ENCODE peak calls at places on chromosomes 5 and 9, in five cellular contexts. One of them, this sample, is unnamed.

GRCh38 chr9:4417578-4418325 is 72.5 kb upstream of the SLC1A1 start:
- DNase-seq in dorsolateral prefrontal cortex: no peak
- DNase-seq in GM23248: peak
- DNase-seq in colonic mucosa: no peak
- DNase-seq in keratinocyte: peak
- DNase-seq in this sample: no peak

GRCh38 chr9:33159760-33160127 is 7.4 kb downstream of the B4GALT1 start:
- DNase-seq in dorsolateral prefrontal cortex: no peak
- DNase-seq in GM23248: peak
- DNase-seq in colonic mucosa: peak
- DNase-seq in keratinocyte: no peak
- DNase-seq in this sample: peak

GRCh38 chr9:70101265-70101664 is 57.6 kb downstream of the MAMDC2 start:
- DNase-seq in dorsolateral prefrontal cortex: no peak
- DNase-seq in GM23248: peak
- DNase-seq in colonic mucosa: no peak
- DNase-seq in keratinocyte: no peak
- DNase-seq in this sample: no peak

GRCh38 chr9:21836437-21837161 is 34.2 kb downstream of the MTAP start:
- DNase-seq in dorsolateral prefrontal cortex: no peak
- DNase-seq in GM23248: peak
- DNase-seq in colonic mucosa: no peak
- DNase-seq in keratinocyte: peak
- DNase-seq in this sample: no peak

GRCh38 chr5:174935854-174936474 is 211.6 kb downstream of the MSX2 start:
- DNase-seq in dorsolateral prefrontal cortex: no peak
- DNase-seq in GM23248: peak
- DNase-seq in colonic mucosa: peak
- DNase-seq in keratinocyte: no peak
- DNase-seq in this sample: peak

GRCh38 chr5:118327389-118327788 is 661.0 kb downstream of the DTWD2 start:
- DNase-seq in dorsolateral prefrontal cortex: no peak
- DNase-seq in GM23248: no peak
- DNase-seq in colonic mucosa: no peak
- DNase-seq in keratinocyte: no peak
- DNase-seq in this sample: peak

GRCh38 chr5:74643160-74643562 is 2.6 kb upstream of the ENC1 start:
- DNase-seq in dorsolateral prefrontal cortex: no peak
- DNase-seq in GM23248: peak
- DNase-seq in colonic mucosa: no peak
- DNase-seq in keratinocyte: no peak
- DNase-seq in this sample: no peak

GRCh38 chr5:119302916-119303897 is 52.6 kb upstream of the TNFAIP8 start:
- DNase-seq in dorsolateral prefrontal cortex: no peak
- DNase-seq in GM23248: peak
- DNase-seq in colonic mucosa: no peak
- DNase-seq in keratinocyte: no peak
- DNase-seq in this sample: no peak

GRCh38 chr5:110019119-110019518 is 329.4 kb downstream of the MAN2A1 start:
- DNase-seq in dorsolateral prefrontal cortex: no peak
- DNase-seq in GM23248: no peak
- DNase-seq in colonic mucosa: no peak
- DNase-seq in keratinocyte: no peak
- DNase-seq in this sample: no peak

GRCh38 chr5:73290242-73290641 is 117.2 kb downstream of the TMEM174 start:
- DNase-seq in dorsolateral prefrontal cortex: no peak
- DNase-seq in GM23248: no peak
- DNase-seq in colonic mucosa: no peak
- DNase-seq in keratinocyte: no peak
- DNase-seq in this sample: no peak

GRCh38 chr5:18048449-18048848 is 414.2 kb downstream of the TAF11L14 start:
- DNase-seq in dorsolateral prefrontal cortex: no peak
- DNase-seq in GM23248: no peak
- DNase-seq in colonic mucosa: no peak
- DNase-seq in keratinocyte: no peak
- DNase-seq in this sample: no peak

GRCh38 chr9:129258124-129258822 is 80.2 kb upstream of the IER5L start:
- DNase-seq in dorsolateral prefrontal cortex: peak
- DNase-seq in GM23248: peak
- DNase-seq in colonic mucosa: peak
- DNase-seq in keratinocyte: peak
- DNase-seq in this sample: peak

GRCh38 chr9:115250646-115251045 is 132.7 kb upstream of the TNC start:
- DNase-seq in dorsolateral prefrontal cortex: no peak
- DNase-seq in GM23248: peak
- DNase-seq in colonic mucosa: no peak
- DNase-seq in keratinocyte: peak
- DNase-seq in this sample: peak

GRCh38 chr5:28249771-28250415 is 1211.5 kb upstream of the CDH9 start:
- DNase-seq in dorsolateral prefrontal cortex: no peak
- DNase-seq in GM23248: no peak
- DNase-seq in colonic mucosa: no peak
- DNase-seq in keratinocyte: no peak
- DNase-seq in this sample: no peak

GRCh38 chr5:96537386-96537785 is 104.3 kb upstream of the PCSK1 start:
- DNase-seq in dorsolateral prefrontal cortex: no peak
- DNase-seq in GM23248: peak
- DNase-seq in colonic mucosa: no peak
- DNase-seq in keratinocyte: no peak
- DNase-seq in this sample: no peak

GRCh38 chr9:105051897-105052296 is 123.9 kb upstream of the ABCA1 start:
- DNase-seq in dorsolateral prefrontal cortex: no peak
- DNase-seq in GM23248: no peak
- DNase-seq in colonic mucosa: no peak
- DNase-seq in keratinocyte: no peak
- DNase-seq in this sample: no peak

GRCh38 chr5:168404366-168404765 is 81.9 kb upstream of the RARS1 start:
- DNase-seq in dorsolateral prefrontal cortex: no peak
- DNase-seq in GM23248: peak
- DNase-seq in colonic mucosa: no peak
- DNase-seq in keratinocyte: no peak
- DNase-seq in this sample: no peak

GRCh38 chr9:89564257-89564878 is 40.4 kb upstream of the GADD45G start:
- DNase-seq in dorsolateral prefrontal cortex: no peak
- DNase-seq in GM23248: no peak
- DNase-seq in colonic mucosa: no peak
- DNase-seq in keratinocyte: no peak
- DNase-seq in this sample: no peak

GRCh38 chr9:120713257-120714087 is 798 bp downstream of the MEGF9 start:
- DNase-seq in dorsolateral prefrontal cortex: no peak
- DNase-seq in GM23248: peak
- DNase-seq in colonic mucosa: peak
- DNase-seq in keratinocyte: no peak
- DNase-seq in this sample: no peak

GRCh38 chr9:70747335-70747734 is 332.9 kb upstream of the KLF9 start:
- DNase-seq in dorsolateral prefrontal cortex: no peak
- DNase-seq in GM23248: no peak
- DNase-seq in colonic mucosa: no peak
- DNase-seq in keratinocyte: no peak
- DNase-seq in this sample: no peak

GRCh38 chr5:17365756-17366155 is 132.3 kb upstream of the TAF11L2 start:
- DNase-seq in dorsolateral prefrontal cortex: no peak
- DNase-seq in GM23248: no peak
- DNase-seq in colonic mucosa: no peak
- DNase-seq in keratinocyte: no peak
- DNase-seq in this sample: no peak

GRCh38 chr5:168327994-168328393 is 36.5 kb downstream of the WWC1 start:
- DNase-seq in dorsolateral prefrontal cortex: no peak
- DNase-seq in GM23248: peak
- DNase-seq in colonic mucosa: no peak
- DNase-seq in keratinocyte: no peak
- DNase-seq in this sample: no peak

GRCh38 chr9:136049451-136050265 is 45.4 kb downstream of the NACC2 start:
- DNase-seq in dorsolateral prefrontal cortex: no peak
- DNase-seq in GM23248: no peak
- DNase-seq in colonic mucosa: no peak
- DNase-seq in keratinocyte: no peak
- DNase-seq in this sample: no peak

GRCh38 chr9:136048560-136049411 is 46.3 kb downstream of the NACC2 start:
- DNase-seq in dorsolateral prefrontal cortex: no peak
- DNase-seq in GM23248: no peak
- DNase-seq in colonic mucosa: no peak
- DNase-seq in keratinocyte: no peak
- DNase-seq in this sample: no peak

GRCh38 chr9:136050706-136051567 is 44.2 kb downstream of the NACC2 start:
- DNase-seq in dorsolateral prefrontal cortex: no peak
- DNase-seq in GM23248: no peak
- DNase-seq in colonic mucosa: no peak
- DNase-seq in keratinocyte: no peak
- DNase-seq in this sample: no peak

GRCh38 chr9:136051568-136052432 is 43.3 kb downstream of the NACC2 start:
- DNase-seq in dorsolateral prefrontal cortex: peak
- DNase-seq in GM23248: peak
- DNase-seq in colonic mucosa: peak
- DNase-seq in keratinocyte: peak
- DNase-seq in this sample: peak

DNA sequence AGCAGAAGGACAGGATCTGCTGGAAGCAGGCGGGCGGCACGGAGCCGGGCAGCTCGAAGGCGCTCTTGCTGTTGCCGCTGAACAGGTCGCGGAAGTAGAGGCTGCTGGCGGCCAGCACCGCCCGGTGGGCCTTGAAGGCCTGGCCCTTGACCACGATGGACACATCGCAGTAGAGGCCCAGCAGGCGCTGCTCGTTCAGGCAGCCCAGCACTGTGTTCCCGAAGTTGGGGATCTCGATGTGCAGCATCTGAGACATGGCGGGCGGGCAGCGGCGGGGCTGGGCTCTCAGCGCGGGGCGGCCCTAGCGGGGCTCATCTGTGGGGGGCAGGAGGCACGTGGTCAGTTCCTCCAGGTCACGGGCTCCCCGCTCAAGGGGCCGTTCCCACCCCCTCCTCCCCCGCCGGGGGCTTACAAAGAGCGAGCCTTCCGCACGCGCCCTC is 44.8 kb downstream of the NACC2 start:
- DNase-seq in dorsolateral prefrontal cortex: no peak
- DNase-seq in GM23248: no peak
- DNase-seq in colonic mucosa: no peak
- DNase-seq in keratinocyte: no peak
- DNase-seq in this sample: no peak
- H3K4me3 ChIP-seq in dorsolateral prefrontal cortex: peak
- H3K4me3 ChIP-seq in GM23248: no peak
- H3K4me3 ChIP-seq in colonic mucosa: peak
- H3K4me3 ChIP-seq in keratinocyte: peak
- H3K4me3 ChIP-seq in this sample: no peak

DNA sequence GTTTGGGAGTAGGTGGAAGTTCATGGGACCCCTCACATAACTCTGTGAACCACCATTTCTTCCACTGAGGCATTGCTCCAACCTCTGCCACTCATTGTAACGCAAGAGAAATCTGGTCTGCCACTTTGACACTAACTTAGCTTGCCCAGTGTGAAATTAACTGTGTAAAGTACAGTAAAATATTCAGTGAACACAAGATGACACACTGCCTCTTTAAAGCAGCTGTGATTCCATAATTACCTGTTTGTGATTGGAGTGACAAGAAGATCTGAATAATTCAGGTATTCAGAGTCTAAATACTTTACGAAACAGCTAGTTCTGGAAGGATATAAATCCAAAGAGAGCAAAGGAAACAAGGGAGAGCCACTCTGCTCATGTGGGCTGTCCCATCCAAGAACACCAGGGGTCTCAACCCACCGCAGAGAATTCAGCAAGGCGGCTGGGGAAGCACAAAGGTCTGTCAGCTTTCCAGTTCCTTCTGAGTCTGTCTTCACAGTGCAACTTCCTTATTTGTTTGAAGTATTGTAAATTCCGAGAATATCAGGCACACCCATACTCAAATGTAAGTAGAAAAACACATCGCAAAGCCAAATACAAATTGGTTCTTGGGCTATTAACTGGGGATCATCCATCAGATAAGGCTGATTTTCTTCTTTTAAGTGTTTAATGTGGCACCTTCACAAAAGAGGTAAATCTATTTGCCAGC is 86.9 kb downstream of the GNAQ start:
- DNase-seq in dorsolateral prefrontal cortex: no peak
- DNase-seq in GM23248: no peak
- DNase-seq in colonic mucosa: peak
- DNase-seq in keratinocyte: no peak
- DNase-seq in this sample: peak
- H3K4me3 ChIP-seq in dorsolateral prefrontal cortex: no peak
- H3K4me3 ChIP-seq in GM23248: no peak
- H3K4me3 ChIP-seq in colonic mucosa: no peak
- H3K4me3 ChIP-seq in keratinocyte: no peak
- H3K4me3 ChIP-seq in this sample: no peak

GRCh38 chr5:140569197-140569596 is 4.6 kb downstream of the SLC35A4 start:
- DNase-seq in dorsolateral prefrontal cortex: no peak
- DNase-seq in GM23248: no peak
- DNase-seq in colonic mucosa: no peak
- DNase-seq in keratinocyte: no peak
- DNase-seq in this sample: no peak
- H3K4me3 ChIP-seq in dorsolateral prefrontal cortex: no peak
- H3K4me3 ChIP-seq in GM23248: no peak
- H3K4me3 ChIP-seq in colonic mucosa: no peak
- H3K4me3 ChIP-seq in keratinocyte: no peak
- H3K4me3 ChIP-seq in this sample: no peak

GRCh38 chr5:56839062-56839461 is 23.7 kb downstream of the MAP3K1 start:
- DNase-seq in dorsolateral prefrontal cortex: no peak
- DNase-seq in GM23248: no peak
- DNase-seq in colonic mucosa: no peak
- DNase-seq in keratinocyte: no peak
- DNase-seq in this sample: no peak
- H3K4me3 ChIP-seq in dorsolateral prefrontal cortex: no peak
- H3K4me3 ChIP-seq in GM23248: peak
- H3K4me3 ChIP-seq in colonic mucosa: no peak
- H3K4me3 ChIP-seq in keratinocyte: no peak
- H3K4me3 ChIP-seq in this sample: no peak

DNA sequence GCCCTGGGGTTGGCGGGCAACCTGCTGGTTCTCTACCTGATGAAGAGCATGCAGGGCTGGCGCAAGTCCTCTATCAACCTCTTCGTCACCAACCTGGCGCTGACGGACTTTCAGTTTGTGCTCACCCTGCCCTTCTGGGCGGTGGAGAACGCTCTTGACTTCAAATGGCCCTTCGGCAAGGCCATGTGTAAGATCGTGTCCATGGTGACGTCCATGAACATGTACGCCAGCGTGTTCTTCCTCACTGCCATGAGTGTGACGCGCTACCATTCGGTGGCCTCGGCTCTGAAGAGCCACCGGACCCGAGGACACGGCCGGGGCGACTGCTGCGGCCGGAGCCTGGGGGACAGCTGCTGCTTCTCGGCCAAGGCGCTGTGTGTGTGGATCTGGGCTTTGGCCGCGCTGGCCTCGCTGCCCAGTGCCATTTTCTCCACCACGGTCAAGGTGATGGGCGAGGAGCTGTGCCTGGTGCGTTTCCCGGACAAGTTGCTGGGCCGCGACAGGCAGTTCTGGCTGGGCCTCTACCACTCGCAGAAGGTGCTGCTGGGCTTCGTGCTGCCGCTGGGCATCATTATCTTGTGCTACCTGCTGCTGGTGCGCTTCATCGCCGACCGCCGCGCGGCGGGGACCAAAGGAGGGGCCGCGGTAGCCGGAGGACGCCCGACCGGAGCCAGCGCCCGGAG is 972 bp downstream of the RXFP3 start:
- DNase-seq in dorsolateral prefrontal cortex: no peak
- DNase-seq in GM23248: no peak
- DNase-seq in colonic mucosa: no peak
- DNase-seq in keratinocyte: no peak
- DNase-seq in this sample: no peak
- H3K4me3 ChIP-seq in dorsolateral prefrontal cortex: peak
- H3K4me3 ChIP-seq in GM23248: no peak
- H3K4me3 ChIP-seq in colonic mucosa: no peak
- H3K4me3 ChIP-seq in keratinocyte: no peak
- H3K4me3 ChIP-seq in this sample: no peak

This sample was measured in lung.